ENCODE peak calls at places on chromosomes 6 and 20, in five cellular contexts. One of them, this sample, is unnamed.

GRCh38 chr6:71727632-71728294 is 158.6 kb upstream of the RIMS1 start:
- DNase-seq in mesenchymal stem cell: no peak
- DNase-seq in trophoblast cell: no peak
- DNase-seq in neuronal stem cell: no peak
- DNase-seq in H9: no peak
- DNase-seq in this sample: peak

GRCh38 chr20:41369673-41370072 is 3.1 kb upstream of the EMILIN3 start:
- DNase-seq in mesenchymal stem cell: no peak
- DNase-seq in H9: no peak
- DNase-seq in trophoblast cell: no peak
- DNase-seq in neuronal stem cell: no peak
- DNase-seq in this sample: no peak

GRCh38 chr20:25865715-25866656 is 169.3 kb upstream of the ZNF337 start:
- DNase-seq in trophoblast cell: peak
- DNase-seq in mesenchymal stem cell: peak
- DNase-seq in H9: peak
- DNase-seq in neuronal stem cell: peak
- DNase-seq in this sample: peak

GRCh38 chr6:42460892-42461291 is 9.2 kb upstream of the TRERF1 start:
- DNase-seq in mesenchymal stem cell: no peak
- DNase-seq in H9: no peak
- DNase-seq in trophoblast cell: peak
- DNase-seq in neuronal stem cell: no peak
- DNase-seq in this sample: no peak

GRCh38 chr20:6502219-6502618 is 265.3 kb upstream of the BMP2 start:
- DNase-seq in mesenchymal stem cell: no peak
- DNase-seq in trophoblast cell: no peak
- DNase-seq in H9: no peak
- DNase-seq in neuronal stem cell: no peak
- DNase-seq in this sample: no peak

GRCh38 chr20:58838174-58838573 is 12.5 kb downstream of the GNAS-AS1 start:
- DNase-seq in H9: no peak
- DNase-seq in mesenchymal stem cell: no peak
- DNase-seq in trophoblast cell: no peak
- DNase-seq in neuronal stem cell: no peak
- DNase-seq in this sample: no peak

GRCh38 chr20:35252037-35252461 is 25.6 kb downstream of the MMP24 start:
- DNase-seq in H9: no peak
- DNase-seq in neuronal stem cell: no peak
- DNase-seq in trophoblast cell: no peak
- DNase-seq in mesenchymal stem cell: peak
- DNase-seq in this sample: no peak

GRCh38 chr6:160160450-160160849 is 38.8 kb downstream of the SLC22A1 start:
- DNase-seq in neuronal stem cell: no peak
- DNase-seq in H9: no peak
- DNase-seq in trophoblast cell: no peak
- DNase-seq in mesenchymal stem cell: no peak
- DNase-seq in this sample: no peak

GRCh38 chr6:5695260-5696245 is 311.2 kb downstream of the NRN1 start:
- DNase-seq in neuronal stem cell: no peak
- DNase-seq in H9: no peak
- DNase-seq in mesenchymal stem cell: peak
- DNase-seq in trophoblast cell: peak
- DNase-seq in this sample: peak

GRCh38 chr6:130043344-130043743 is 25.0 kb downstream of the L3MBTL3 start:
- DNase-seq in trophoblast cell: no peak
- DNase-seq in neuronal stem cell: no peak
- DNase-seq in H9: no peak
- DNase-seq in mesenchymal stem cell: no peak
- DNase-seq in this sample: peak

GRCh38 chr6:117263353-117263927 is 1.9 kb upstream of the VGLL2 start:
- DNase-seq in neuronal stem cell: no peak
- DNase-seq in H9: no peak
- DNase-seq in mesenchymal stem cell: no peak
- DNase-seq in trophoblast cell: no peak
- DNase-seq in this sample: no peak

GRCh38 chr6:151869345-151869744 is 61.9 kb downstream of the ESR1 start:
- DNase-seq in mesenchymal stem cell: no peak
- DNase-seq in H9: no peak
- DNase-seq in trophoblast cell: no peak
- DNase-seq in neuronal stem cell: no peak
- DNase-seq in this sample: no peak

GRCh38 chr20:37807491-37807890 is 95.4 kb upstream of the VSTM2L start:
- DNase-seq in H9: no peak
- DNase-seq in trophoblast cell: no peak
- DNase-seq in neuronal stem cell: no peak
- DNase-seq in mesenchymal stem cell: no peak
- DNase-seq in this sample: no peak

GRCh38 chr20:18224968-18225568 is 63.3 kb upstream of the ZNF133 start:
- DNase-seq in neuronal stem cell: peak
- DNase-seq in mesenchymal stem cell: peak
- DNase-seq in H9: no peak
- DNase-seq in trophoblast cell: no peak
- DNase-seq in this sample: peak

GRCh38 chr6:113723182-113723581 is 134.0 kb upstream of the MARCKS start:
- DNase-seq in mesenchymal stem cell: peak
- DNase-seq in neuronal stem cell: no peak
- DNase-seq in H9: no peak
- DNase-seq in trophoblast cell: peak
- DNase-seq in this sample: no peak

GRCh38 chr6:159056003-159056402 is 11.2 kb upstream of the TAGAP start:
- DNase-seq in trophoblast cell: peak
- DNase-seq in neuronal stem cell: no peak
- DNase-seq in H9: no peak
- DNase-seq in mesenchymal stem cell: no peak
- DNase-seq in this sample: no peak

GRCh38 chr20:25538838-25539665 is 46.3 kb downstream of the NINL start:
- DNase-seq in neuronal stem cell: no peak
- DNase-seq in H9: no peak
- DNase-seq in mesenchymal stem cell: no peak
- DNase-seq in trophoblast cell: no peak
- DNase-seq in this sample: no peak

GRCh38 chr6:111689946-111690345 is 84.3 kb upstream of the TRAF3IP2 start:
- DNase-seq in mesenchymal stem cell: no peak
- DNase-seq in trophoblast cell: no peak
- DNase-seq in H9: no peak
- DNase-seq in neuronal stem cell: no peak
- DNase-seq in this sample: no peak

GRCh38 chr6:167793421-167793820 is 33.3 kb upstream of the AFDN start:
- DNase-seq in neuronal stem cell: no peak
- DNase-seq in mesenchymal stem cell: no peak
- DNase-seq in H9: no peak
- DNase-seq in trophoblast cell: peak
- DNase-seq in this sample: no peak

GRCh38 chr20:31860431-31861345 is 9.6 kb downstream of the DUSP15 start:
- DNase-seq in neuronal stem cell: peak
- DNase-seq in trophoblast cell: peak
- DNase-seq in H9: peak
- DNase-seq in mesenchymal stem cell: no peak
- DNase-seq in this sample: peak

GRCh38 chr20:63735859-63736718 is at the start of gene LIME1:
- DNase-seq in mesenchymal stem cell: no peak
- DNase-seq in H9: peak
- DNase-seq in trophoblast cell: no peak
- DNase-seq in neuronal stem cell: no peak
- DNase-seq in this sample: no peak

GRCh38 chr6:119493980-119494379 is 144.4 kb upstream of the MAN1A1 start:
- DNase-seq in H9: no peak
- DNase-seq in mesenchymal stem cell: no peak
- DNase-seq in trophoblast cell: no peak
- DNase-seq in neuronal stem cell: no peak
- DNase-seq in this sample: no peak

GRCh38 chr6:6930223-6930880 is 177.4 kb upstream of the RREB1 start:
- DNase-seq in trophoblast cell: no peak
- DNase-seq in H9: no peak
- DNase-seq in mesenchymal stem cell: peak
- DNase-seq in neuronal stem cell: no peak
- DNase-seq in this sample: no peak

GRCh38 chr6:91497770-91498169 is 910.9 kb upstream of the MAP3K7 start:
- DNase-seq in trophoblast cell: no peak
- DNase-seq in H9: no peak
- DNase-seq in mesenchymal stem cell: no peak
- DNase-seq in neuronal stem cell: no peak
- DNase-seq in this sample: no peak

GRCh38 chr6:8014947-8015346 is 49.2 kb downstream of the BLOC1S5 start:
- DNase-seq in trophoblast cell: no peak
- DNase-seq in mesenchymal stem cell: no peak
- DNase-seq in H9: no peak
- DNase-seq in neuronal stem cell: no peak
- DNase-seq in this sample: no peak

GRCh38 chr6:42960243-42961019 is at the start of gene GNMT:
- DNase-seq in H9: peak
- DNase-seq in mesenchymal stem cell: peak
- DNase-seq in trophoblast cell: peak
- DNase-seq in neuronal stem cell: peak
- DNase-seq in this sample: peak

GRCh38 chr6:143677577-143677890 is 231 bp upstream of the PHACTR2 start:
- DNase-seq in H9: no peak
- DNase-seq in trophoblast cell: no peak
- DNase-seq in mesenchymal stem cell: no peak
- DNase-seq in neuronal stem cell: no peak
- DNase-seq in this sample: no peak

GRCh38 chr6:143675327-143675900 is 2.4 kb upstream of the PHACTR2 start:
- DNase-seq in mesenchymal stem cell: no peak
- DNase-seq in H9: no peak
- DNase-seq in trophoblast cell: no peak
- DNase-seq in neuronal stem cell: no peak
- DNase-seq in this sample: peak

GRCh38 chr6:143677891-143678737 is at the start of gene PHACTR2:
- DNase-seq in mesenchymal stem cell: peak
- DNase-seq in neuronal stem cell: peak
- DNase-seq in trophoblast cell: peak
- DNase-seq in H9: peak
- DNase-seq in this sample: peak

GRCh38 chr6:143675946-143676345 is 1.8 kb upstream of the PHACTR2 start:
- DNase-seq in mesenchymal stem cell: peak
- DNase-seq in neuronal stem cell: no peak
- DNase-seq in H9: no peak
- DNase-seq in trophoblast cell: peak
- DNase-seq in this sample: peak

GRCh38 chr6:143676437-143677045 is 1.2 kb upstream of the PHACTR2 start:
- DNase-seq in H9: no peak
- DNase-seq in neuronal stem cell: no peak
- DNase-seq in mesenchymal stem cell: no peak
- DNase-seq in trophoblast cell: no peak
- DNase-seq in this sample: peak
- H3K18ac ChIP-seq in H9: no peak
- H3K18ac ChIP-seq in neuronal stem cell: no peak
- H3K18ac ChIP-seq in mesenchymal stem cell: no peak
- H3K18ac ChIP-seq in trophoblast cell: no peak
- H3K18ac ChIP-seq in this sample: no peak

DNA sequence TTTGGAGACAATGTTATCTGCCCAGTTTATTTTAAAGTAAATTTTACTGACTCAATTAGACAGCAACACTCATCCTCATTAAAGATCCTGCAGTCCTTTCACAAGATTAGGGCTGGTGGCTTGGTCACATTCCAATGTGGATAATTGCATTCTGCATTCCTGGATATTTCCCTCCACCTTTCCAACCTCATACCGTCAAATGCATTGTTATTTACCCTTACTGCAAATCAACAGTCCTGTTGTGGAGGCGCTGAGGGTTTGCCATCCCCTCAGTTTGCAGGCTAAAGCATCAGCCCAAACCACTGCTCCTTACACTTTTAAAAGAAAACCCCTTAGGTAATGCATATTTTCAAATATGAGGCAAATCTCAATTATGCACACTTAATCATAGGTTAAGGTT is 5.4 kb downstream of the CITED2 start:
- DNase-seq in H9: peak
- DNase-seq in mesenchymal stem cell: peak
- DNase-seq in neuronal stem cell: peak
- DNase-seq in trophoblast cell: peak
- DNase-seq in this sample: peak
- H3K23ac ChIP-seq in H9: no peak
- H3K23ac ChIP-seq in mesenchymal stem cell: no peak
- H3K23ac ChIP-seq in neuronal stem cell: no peak
- H3K23ac ChIP-seq in trophoblast cell: no peak
- H3K23ac ChIP-seq in this sample: no peak

DNA sequence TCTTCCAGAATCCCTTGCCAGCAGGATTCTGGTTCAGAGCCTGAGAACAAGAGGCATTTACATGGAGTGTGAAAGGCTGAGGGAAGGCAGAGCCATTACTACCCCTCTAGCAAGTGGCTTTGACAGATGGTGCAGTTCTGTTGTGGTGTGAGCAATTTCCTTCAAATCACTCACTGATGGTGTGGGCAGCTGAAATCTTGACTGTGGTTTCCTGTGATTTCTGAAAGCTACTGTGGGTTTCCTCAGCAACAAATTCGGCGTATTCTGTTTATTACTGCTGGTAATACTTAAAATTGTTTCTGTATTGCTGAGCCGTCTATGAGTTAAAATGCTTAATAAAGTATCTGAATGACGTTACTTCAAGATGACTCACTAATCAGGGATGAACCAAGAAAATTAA is 181.5 kb upstream of the TCF21 start:
- DNase-seq in mesenchymal stem cell: peak
- DNase-seq in neuronal stem cell: no peak
- DNase-seq in trophoblast cell: no peak
- DNase-seq in H9: no peak
- DNase-seq in this sample: no peak
- H3K4me2 ChIP-seq in mesenchymal stem cell: no peak
- H3K4me2 ChIP-seq in neuronal stem cell: no peak
- H3K4me2 ChIP-seq in trophoblast cell: no peak
- H3K4me2 ChIP-seq in H9: no peak
- H3K4me2 ChIP-seq in this sample: no peak

DNA sequence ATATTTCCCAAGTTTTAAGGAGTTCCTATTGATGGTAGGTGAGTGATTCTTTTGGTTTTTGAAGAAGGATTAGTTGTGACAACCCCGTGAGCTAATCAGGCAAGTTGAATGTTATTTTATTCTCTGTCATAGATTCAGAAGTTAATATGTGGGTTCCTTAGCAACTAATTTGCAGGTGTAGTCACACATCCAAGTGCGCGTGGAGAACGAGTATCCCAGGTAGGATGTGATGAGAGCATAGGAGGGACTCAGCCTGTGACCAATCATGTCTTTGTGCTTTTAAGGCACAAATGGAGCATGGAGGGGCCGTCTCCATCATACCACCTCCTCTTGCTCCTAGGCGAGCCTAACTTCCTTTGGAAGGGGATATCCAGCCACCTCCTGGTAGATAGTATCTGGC is 41.1 kb downstream of the PPP1R14C start:
- DNase-seq in H9: no peak
- DNase-seq in mesenchymal stem cell: no peak
- DNase-seq in trophoblast cell: no peak
- DNase-seq in neuronal stem cell: no peak
- DNase-seq in this sample: no peak
- H3K18ac ChIP-seq in H9: no peak
- H3K18ac ChIP-seq in mesenchymal stem cell: no peak
- H3K18ac ChIP-seq in trophoblast cell: no peak
- H3K18ac ChIP-seq in neuronal stem cell: no peak
- H3K18ac ChIP-seq in this sample: no peak

This sample was measured in mesendoderm.